ENCODE peak calls at places on chromosomes 5 and 9, in nine cellular contexts. C, B, O, F, Y, D, W, M and N are unnamed samples.

GRCh38 chr9:114677418-114677817 is 4.6 kb downstream of the TEX48 start:
- DNase-seq in C (no peak), B (no peak), O (peak; percentile 2), F (peak; percentile 40), Y (peak; percentile 100), D (no peak), W (no peak), M (peak; percentile 95), N (no peak)

GRCh38 chr5:89071941-89072331 is 189.0 kb upstream of the MEF2C start:
- DNase-seq in C (no peak), B (no peak), O (no peak), F (no peak), Y (no peak), D (no peak), W (no peak), M (no peak), N (no peak)

GRCh38 chr5:40022057-40022456 is 597.3 kb upstream of the DAB2 start:
- DNase-seq in C (no peak), B (no peak), O (no peak), F (no peak), Y (no peak), D (no peak), W (no peak), M (no peak), N (no peak)

GRCh38 chr9:20441704-20442423 is 180.4 kb downstream of the MLLT3 start:
- DNase-seq in C (no peak), B (no peak), O (no peak), F (no peak), Y (peak; percentile 9), D (no peak), W (no peak), M (no peak), N (no peak)

GRCh38 chr9:16689352-16689938 is 181.0 kb downstream of the BNC2 start:
- DNase-seq in C (no peak), B (no peak), O (no peak), F (peak; percentile 59), Y (peak; percentile 39), D (peak; percentile 44), W (peak; percentile 38), M (peak; percentile 21), N (peak; percentile 74)

GRCh38 chr9:36407122-36407723 is 7.2 kb upstream of the RNF38 start:
- DNase-seq in C (peak; percentile 18), B (peak; percentile 50), O (peak; percentile 81), F (peak; percentile 54), Y (peak; percentile 65), D (no peak), W (peak; percentile 49), M (peak; percentile 68), N (peak; percentile 29)

GRCh38 chr9:126461608-126462007 is 135.0 kb downstream of the MVB12B start:
- DNase-seq in C (no peak), B (no peak), O (no peak), F (no peak), Y (no peak), D (no peak), W (no peak), M (no peak), N (no peak)

GRCh38 chr5:32369542-32370155 is 56.9 kb upstream of the MTMR12 start:
- DNase-seq in C (no peak), B (no peak), O (no peak), F (no peak), Y (no peak), D (no peak), W (no peak), M (no peak), N (no peak)

GRCh38 chr5:156402387-156402921 is 75.5 kb downstream of the SGCD start:
- DNase-seq in C (no peak), B (peak; percentile 71), O (peak; percentile 56), F (no peak), Y (no peak), D (no peak), W (no peak), M (peak; percentile 37), N (peak; percentile 50)

GRCh38 chr9:32413424-32413823 is 29.0 kb downstream of the ACO1 start:
- DNase-seq in C (no peak), B (no peak), O (no peak), F (no peak), Y (no peak), D (no peak), W (no peak), M (no peak), N (no peak)

GRCh38 chr5:53019320-53019719 is 30.2 kb downstream of the ITGA2 start:
- DNase-seq in C (no peak), B (no peak), O (no peak), F (no peak), Y (peak; percentile 87), D (no peak), W (no peak), M (peak; percentile 77), N (no peak)

GRCh38 chr9:130234340-130235260 is 31.0 kb upstream of the HMCN2 start:
- DNase-seq in C (no peak), B (no peak), O (no peak), F (no peak), Y (peak; percentile 72), D (no peak), W (no peak), M (no peak), N (no peak)

GRCh38 chr5:66864240-66864884 is 268.2 kb downstream of the MAST4 start:
- DNase-seq in C (no peak), B (no peak), O (peak; percentile 61), F (no peak), Y (peak; percentile 47), D (no peak), W (no peak), M (peak; percentile 67), N (no peak)
- TF ChIP-seq CTCF in C (peak; percentile 32), B (no peak), O (peak; percentile 66), F (no peak), Y (peak; percentile 54), D (peak; percentile 61), W (peak; percentile 22), M (peak; percentile 73), N (peak; percentile 45)

GRCh38 chr9:136053757-136054142 is 41.3 kb downstream of the NACC2 start:
- DNase-seq in C (no peak), B (no peak), O (no peak), F (no peak), Y (no peak), D (no peak), W (no peak), M (no peak), N (peak; percentile 44)

GRCh38 chr9:136052991-136053756 is 41.9 kb downstream of the NACC2 start:
- DNase-seq in C (no peak), B (no peak), O (peak; percentile 72), F (no peak), Y (no peak), D (no peak), W (no peak), M (no peak), N (no peak)

GRCh38 chr9:136054798-136055714 is 40.0 kb downstream of the NACC2 start:
- DNase-seq in C (no peak), B (no peak), O (peak; percentile 57), F (no peak), Y (no peak), D (no peak), W (no peak), M (no peak), N (no peak)

GRCh38 chr9:136052433-136052880 is 42.6 kb downstream of the NACC2 start:
- DNase-seq in C (no peak), B (no peak), O (peak; percentile 80), F (no peak), Y (no peak), D (no peak), W (no peak), M (peak; percentile 81), N (no peak)

GRCh38 chr9:136054146-136054545 is 40.9 kb downstream of the NACC2 start:
- DNase-seq in C (no peak), B (no peak), O (no peak), F (no peak), Y (no peak), D (no peak), W (no peak), M (no peak), N (no peak)
- H3K4me1 ChIP-seq in C (peaks cover 38% of the 10 kb centered on the region), B (peaks cover 45% of the 10 kb centered on the region), O (peaks cover 6% of the 10 kb centered on the region), F (peaks cover 13% of the 10 kb centered on the region), Y (peaks cover 19% of the 10 kb centered on the region), D (peaks cover 79% of the 10 kb centered on the region), W (no peaks in the 10 kb centered on the region), M (peaks cover 73% of the 10 kb centered on the region), N (peaks cover 26% of the 10 kb centered on the region)

GRCh38 chr5:129174447-129174846 is 79.9 kb downstream of the ISOC1 start:
- DNase-seq in C (no peak), B (no peak), O (no peak), F (no peak), Y (no peak), D (no peak), W (no peak), M (no peak), N (no peak)

GRCh38 chr5:129171194-129171944 is 76.8 kb downstream of the ISOC1 start:
- DNase-seq in C (no peak), B (no peak), O (no peak), F (no peak), Y (no peak), D (no peak), W (no peak), M (no peak), N (no peak)

GRCh38 chr5:129177451-129177850 is 82.9 kb downstream of the ISOC1 start:
- DNase-seq in C (no peak), B (no peak), O (peak; percentile 57), F (no peak), Y (no peak), D (no peak), W (no peak), M (no peak), N (no peak)

GRCh38 chr5:129172561-129172960 is 78.0 kb downstream of the ISOC1 start:
- DNase-seq in C (no peak), B (no peak), O (no peak), F (no peak), Y (no peak), D (no peak), W (no peak), M (peak; percentile 2), N (no peak)
- TF ChIP-seq CTCF in C (no peak), B (no peak), O (peak; percentile 65), F (peak; percentile 45), Y (peak; percentile 21), D (peak; percentile 40), W (no peak), M (peak; percentile 25), N (peak; percentile 46)

GRCh38 chr9:89554307-89554706 is 50.5 kb upstream of the GADD45G start:
- DNase-seq in C (no peak), B (no peak), O (no peak), F (no peak), Y (no peak), D (no peak), W (no peak), M (no peak), N (no peak)

GRCh38 chr9:89550516-89550915 is 52.6 kb upstream of the SEMA4D start:
- DNase-seq in C (no peak), B (no peak), O (peak; percentile 48), F (no peak), Y (no peak), D (no peak), W (no peak), M (no peak), N (no peak)

GRCh38 chr9:89555016-89555415 is 49.8 kb upstream of the GADD45G start:
- DNase-seq in C (no peak), B (no peak), O (no peak), F (no peak), Y (no peak), D (no peak), W (no peak), M (no peak), N (peak; percentile 70)

GRCh38 chr9:89555426-89556375 is 49.1 kb upstream of the GADD45G start:
- DNase-seq in C (no peak), B (no peak), O (no peak), F (no peak), Y (no peak), D (no peak), W (no peak), M (no peak), N (no peak)

GRCh38 chr9:89553451-89554020 is 51.3 kb upstream of the GADD45G start:
- DNase-seq in C (no peak), B (no peak), O (no peak), F (no peak), Y (no peak), D (no peak), W (no peak), M (no peak), N (peak; percentile 40)
- H3K4me1 ChIP-seq in C (no peaks in the 10 kb centered on the region), B (peaks cover 13% of the 10 kb centered on the region), O (no peaks in the 10 kb centered on the region), F (no peaks in the 10 kb centered on the region), Y (peaks cover 4% of the 10 kb centered on the region), D (no peaks in the 10 kb centered on the region), W (no peaks in the 10 kb centered on the region), M (peaks cover 11% of the 10 kb centered on the region), N (no peaks in the 10 kb centered on the region)